ENCODE peak calls at places on chromosomes 12 and 14, in four cellular contexts. One of them, this sample, is unnamed.
A peak's percentile ranks its signal among the peaks of the same experiment; 100 is the strongest.

GRCh38 chr12:90163975-90164374 is 455.3 kb upstream of the ATP2B1 start:
- DNase-seq in ascending aorta: no peak
- DNase-seq in CD4-positive, CD25-positive, alpha-beta regulatory T cell: no peak
- DNase-seq in stomach: no peak
- DNase-seq in this sample: no peak

GRCh38 chr14:100891051-100891450 is 12.5 kb downstream of the RTL1 start:
- DNase-seq in ascending aorta: no peak
- DNase-seq in CD4-positive, CD25-positive, alpha-beta regulatory T cell: no peak
- DNase-seq in stomach: peak; percentile 9
- DNase-seq in this sample: no peak

GRCh38 chr12:89451876-89452275 is 72.7 kb downstream of the GALNT4 start:
- DNase-seq in ascending aorta: peak; percentile 69
- DNase-seq in CD4-positive, CD25-positive, alpha-beta regulatory T cell: no peak
- DNase-seq in stomach: no peak
- DNase-seq in this sample: no peak

GRCh38 chr12:65567820-65568219 is 256.5 kb upstream of the HMGA2 start:
- DNase-seq in ascending aorta: no peak
- DNase-seq in CD4-positive, CD25-positive, alpha-beta regulatory T cell: no peak
- DNase-seq in stomach: peak; percentile 55
- DNase-seq in this sample: no peak

GRCh38 chr12:22361785-22362184 is 27.3 kb upstream of the ST8SIA1 start:
- DNase-seq in ascending aorta: no peak
- DNase-seq in CD4-positive, CD25-positive, alpha-beta regulatory T cell: no peak
- DNase-seq in stomach: no peak
- DNase-seq in this sample: no peak

GRCh38 chr14:94569381-94570001 is 8.2 kb downstream of the SERPINA4 start:
- DNase-seq in ascending aorta: no peak
- DNase-seq in CD4-positive, CD25-positive, alpha-beta regulatory T cell: no peak
- DNase-seq in stomach: no peak
- DNase-seq in this sample: no peak

GRCh38 chr14:53620890-53621289 is 335.7 kb downstream of the BMP4 start:
- DNase-seq in ascending aorta: no peak
- DNase-seq in CD4-positive, CD25-positive, alpha-beta regulatory T cell: no peak
- DNase-seq in stomach: no peak
- DNase-seq in this sample: no peak

GRCh38 chr14:90654831-90655276 is 161.4 kb downstream of the TTC7B start:
- DNase-seq in ascending aorta: no peak
- DNase-seq in CD4-positive, CD25-positive, alpha-beta regulatory T cell: no peak
- DNase-seq in stomach: no peak
- DNase-seq in this sample: no peak

GRCh38 chr14:51868405-51868804 is 8.0 kb downstream of the GNG2 start:
- DNase-seq in ascending aorta: no peak
- DNase-seq in CD4-positive, CD25-positive, alpha-beta regulatory T cell: no peak
- DNase-seq in stomach: no peak
- DNase-seq in this sample: peak; percentile 53

GRCh38 chr12:26017484-26018211 is 59.2 kb downstream of the RASSF8 start:
- DNase-seq in ascending aorta: no peak
- DNase-seq in CD4-positive, CD25-positive, alpha-beta regulatory T cell: no peak
- DNase-seq in stomach: no peak
- DNase-seq in this sample: peak; percentile 72

GRCh38 chr14:33842299-33842698 is 108.6 kb downstream of the EGLN3 start:
- DNase-seq in ascending aorta: no peak
- DNase-seq in CD4-positive, CD25-positive, alpha-beta regulatory T cell: no peak
- DNase-seq in stomach: no peak
- DNase-seq in this sample: no peak

GRCh38 chr14:88995437-88996198 is 171.2 kb downstream of the TTC8 start:
- DNase-seq in ascending aorta: no peak
- DNase-seq in CD4-positive, CD25-positive, alpha-beta regulatory T cell: no peak
- DNase-seq in stomach: no peak
- DNase-seq in this sample: no peak

GRCh38 chr14:92676448-92677086 is 71.9 kb downstream of the LGMN start:
- DNase-seq in ascending aorta: no peak
- DNase-seq in CD4-positive, CD25-positive, alpha-beta regulatory T cell: no peak
- DNase-seq in stomach: no peak
- DNase-seq in this sample: no peak

DNA sequence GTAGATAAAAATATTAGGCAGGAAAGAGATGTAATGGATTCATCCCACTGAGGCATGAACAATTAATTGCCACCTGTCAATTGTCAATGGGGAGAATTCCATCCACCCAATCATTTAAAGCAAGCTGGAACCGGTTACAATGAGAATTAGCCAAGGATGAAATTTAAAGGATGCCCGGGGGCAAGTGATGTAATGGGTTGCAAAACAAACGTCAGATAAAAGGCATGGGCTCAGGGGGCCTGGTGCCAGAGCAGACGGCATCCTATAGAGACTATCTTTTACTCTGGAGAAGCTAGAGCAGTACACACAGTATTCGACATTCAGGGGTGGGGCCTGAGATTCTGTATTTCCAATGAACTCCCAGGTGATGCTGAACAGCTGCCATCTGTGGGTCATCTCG is 80.5 kb upstream of the ZFP36L1 start:
- DNase-seq in ascending aorta: no peak
- DNase-seq in CD4-positive, CD25-positive, alpha-beta regulatory T cell: no peak
- DNase-seq in stomach: no peak
- DNase-seq in this sample: no peak
- H3K27ac ChIP-seq in ascending aorta: no peak overlapping the region
- H3K27ac ChIP-seq in CD4-positive, CD25-positive, alpha-beta regulatory T cell: no peak overlapping the region
- H3K27ac ChIP-seq in stomach: no peak overlapping the region
- H3K27ac ChIP-seq in this sample: no peak overlapping the region

GRCh38 chr12:57864382-57864781 is 17.9 kb upstream of the CTDSP2 start:
- DNase-seq in ascending aorta: no peak
- DNase-seq in CD4-positive, CD25-positive, alpha-beta regulatory T cell: no peak
- DNase-seq in stomach: no peak
- DNase-seq in this sample: no peak
- H3K27ac ChIP-seq in ascending aorta: peak overlapping the region; percentile 94
- H3K27ac ChIP-seq in CD4-positive, CD25-positive, alpha-beta regulatory T cell: no peak overlapping the region
- H3K27ac ChIP-seq in stomach: peak overlapping the region; percentile 92
- H3K27ac ChIP-seq in this sample: no peak overlapping the region

GRCh38 chr12:1810201-1810930 is 10.0 kb upstream of the LRTM2 start:
- DNase-seq in ascending aorta: no peak
- DNase-seq in CD4-positive, CD25-positive, alpha-beta regulatory T cell: no peak
- DNase-seq in stomach: no peak
- DNase-seq in this sample: no peak

GRCh38 chr12:1810931-1811280 is 9.5 kb upstream of the LRTM2 start:
- DNase-seq in ascending aorta: no peak
- DNase-seq in CD4-positive, CD25-positive, alpha-beta regulatory T cell: no peak
- DNase-seq in stomach: no peak
- DNase-seq in this sample: no peak

GRCh38 chr12:1811281-1811947 is 9.0 kb upstream of the LRTM2 start:
- DNase-seq in ascending aorta: no peak
- DNase-seq in CD4-positive, CD25-positive, alpha-beta regulatory T cell: no peak
- DNase-seq in stomach: no peak
- DNase-seq in this sample: no peak

GRCh38 chr12:1812650-1813302 is 7.6 kb upstream of the LRTM2 start:
- DNase-seq in ascending aorta: no peak
- DNase-seq in CD4-positive, CD25-positive, alpha-beta regulatory T cell: no peak
- DNase-seq in stomach: peak; percentile 39
- DNase-seq in this sample: peak; percentile 51

GRCh38 chr12:1811948-1812291 is 8.4 kb upstream of the LRTM2 start:
- DNase-seq in ascending aorta: no peak
- DNase-seq in CD4-positive, CD25-positive, alpha-beta regulatory T cell: no peak
- DNase-seq in stomach: no peak
- DNase-seq in this sample: no peak
- H3K27ac ChIP-seq in ascending aorta: peak overlapping the region; percentile 40
- H3K27ac ChIP-seq in CD4-positive, CD25-positive, alpha-beta regulatory T cell: peak overlapping the region; percentile 2
- H3K27ac ChIP-seq in stomach: peak overlapping the region; percentile 71
- H3K27ac ChIP-seq in this sample: no peak overlapping the region

GRCh38 chr14:104092931-104093365 is 7.4 kb downstream of the ASPG start:
- DNase-seq in ascending aorta: no peak
- DNase-seq in CD4-positive, CD25-positive, alpha-beta regulatory T cell: no peak
- DNase-seq in stomach: no peak
- DNase-seq in this sample: no peak
- H3K27ac ChIP-seq in ascending aorta: no peak overlapping the region
- H3K27ac ChIP-seq in CD4-positive, CD25-positive, alpha-beta regulatory T cell: no peak overlapping the region
- H3K27ac ChIP-seq in stomach: no peak overlapping the region
- H3K27ac ChIP-seq in this sample: no peak overlapping the region

GRCh38 chr14:81423504-81423903 is 23.4 kb upstream of the STON2 start:
- DNase-seq in ascending aorta: no peak
- DNase-seq in CD4-positive, CD25-positive, alpha-beta regulatory T cell: no peak
- DNase-seq in stomach: no peak
- DNase-seq in this sample: no peak
- H3K27ac ChIP-seq in ascending aorta: peak overlapping the region; percentile 49
- H3K27ac ChIP-seq in CD4-positive, CD25-positive, alpha-beta regulatory T cell: no peak overlapping the region
- H3K27ac ChIP-seq in stomach: peak overlapping the region; percentile 20
- H3K27ac ChIP-seq in this sample: no peak overlapping the region

DNA sequence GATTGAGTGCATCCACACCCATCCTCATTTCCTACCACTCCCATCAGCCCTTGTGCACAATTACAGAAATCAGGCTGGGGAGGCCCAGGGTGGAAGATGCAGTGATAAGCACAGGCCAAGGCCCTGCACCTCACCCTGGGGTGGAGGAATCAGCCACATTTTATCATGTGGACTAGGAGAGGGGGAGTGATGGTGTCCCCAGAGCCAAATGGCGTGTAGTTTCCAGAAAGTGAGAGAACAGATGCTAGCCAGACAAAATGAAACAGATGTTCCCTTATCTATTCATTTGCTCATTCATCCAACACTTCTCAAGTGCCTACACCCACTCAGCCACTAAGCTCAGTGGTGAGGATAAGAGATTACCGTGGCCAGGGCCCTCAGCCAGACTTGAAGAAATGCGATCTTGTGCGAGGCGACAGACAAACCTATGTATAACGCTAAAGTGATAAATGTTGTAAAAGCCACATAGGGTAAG is 93.6 kb downstream of the STAB2 start:
- DNase-seq in ascending aorta: peak; percentile 69
- DNase-seq in CD4-positive, CD25-positive, alpha-beta regulatory T cell: no peak
- DNase-seq in stomach: no peak
- DNase-seq in this sample: no peak
- H3K27ac ChIP-seq in ascending aorta: no peak overlapping the region
- H3K27ac ChIP-seq in CD4-positive, CD25-positive, alpha-beta regulatory T cell: no peak overlapping the region
- H3K27ac ChIP-seq in stomach: no peak overlapping the region
- H3K27ac ChIP-seq in this sample: no peak overlapping the region

This sample was measured in Karpas-422.